ENCODE peak calls at places on chromosomes 12 and 14, in ten cellular contexts. One of them, this sample, is unnamed.
A peak's percentile ranks its signal among the peaks of the same experiment; 100 is the strongest.

GRCh38 chr12:103780093-103780440 is 61.0 kb downstream of the NT5DC3 start:
- DNase-seq in A549: no peak
- DNase-seq in uterus: no peak
- DNase-seq in body of pancreas: no peak
- DNase-seq in transverse colon: no peak
- DNase-seq in lower leg skin: no peak
- DNase-seq in heart left ventricle: no peak
- DNase-seq in ovary: no peak
- DNase-seq in erythroblast: no peak
- DNase-seq in GM12891: no peak
- DNase-seq in this sample: no peak

GRCh38 chr12:109192358-109192757 is 76.0 kb downstream of the ACACB start:
- DNase-seq in A549: peak; percentile 90
- DNase-seq in uterus: no peak
- DNase-seq in body of pancreas: no peak
- DNase-seq in transverse colon: no peak
- DNase-seq in lower leg skin: peak; percentile 29
- DNase-seq in heart left ventricle: no peak
- DNase-seq in ovary: no peak
- DNase-seq in erythroblast: no peak
- DNase-seq in GM12891: no peak
- DNase-seq in this sample: peak; percentile 73

GRCh38 chr12:27779416-27779815 is 617 bp upstream of the KLHL42 start:
- DNase-seq in A549: peak; percentile 15
- DNase-seq in uterus: peak; percentile 29
- DNase-seq in body of pancreas: peak; percentile 29
- DNase-seq in transverse colon: peak; percentile 14
- DNase-seq in lower leg skin: peak; percentile 84
- DNase-seq in heart left ventricle: no peak
- DNase-seq in ovary: peak; percentile 40
- DNase-seq in erythroblast: peak; percentile 44
- DNase-seq in GM12891: peak; percentile 21
- DNase-seq in this sample: no peak

GRCh38 chr14:77406718-77407117 is 16.6 kb downstream of the NOXRED1 start:
- DNase-seq in A549: no peak
- DNase-seq in uterus: no peak
- DNase-seq in body of pancreas: no peak
- DNase-seq in transverse colon: no peak
- DNase-seq in lower leg skin: no peak
- DNase-seq in heart left ventricle: no peak
- DNase-seq in ovary: peak; percentile 23
- DNase-seq in erythroblast: peak; percentile 31
- DNase-seq in GM12891: no peak
- DNase-seq in this sample: no peak

GRCh38 chr12:7856516-7856915 is 16.2 kb downstream of the SLC2A14 start:
- DNase-seq in A549: no peak
- DNase-seq in uterus: no peak
- DNase-seq in body of pancreas: no peak
- DNase-seq in transverse colon: no peak
- DNase-seq in lower leg skin: no peak
- DNase-seq in heart left ventricle: no peak
- DNase-seq in ovary: no peak
- DNase-seq in erythroblast: no peak
- DNase-seq in GM12891: no peak
- DNase-seq in this sample: no peak

GRCh38 chr14:95871531-95871930 is 5.1 kb upstream of the TUNAR start:
- DNase-seq in A549: no peak
- DNase-seq in uterus: no peak
- DNase-seq in body of pancreas: no peak
- DNase-seq in transverse colon: no peak
- DNase-seq in lower leg skin: peak; percentile 72
- DNase-seq in heart left ventricle: no peak
- DNase-seq in ovary: no peak
- DNase-seq in erythroblast: no peak
- DNase-seq in GM12891: no peak
- DNase-seq in this sample: no peak

GRCh38 chr12:29782821-29783772 is 645 bp downstream of the TMTC1 start:
- DNase-seq in A549: no peak
- DNase-seq in uterus: peak; percentile 40
- DNase-seq in body of pancreas: peak; percentile 20
- DNase-seq in transverse colon: no peak
- DNase-seq in lower leg skin: peak; percentile 88
- DNase-seq in heart left ventricle: peak; percentile 59
- DNase-seq in ovary: peak; percentile 64
- DNase-seq in erythroblast: no peak
- DNase-seq in GM12891: no peak
- DNase-seq in this sample: peak; percentile 18

GRCh38 chr12:119156401-119156800 is 22.3 kb upstream of the HSPB8 start:
- DNase-seq in A549: no peak
- DNase-seq in uterus: no peak
- DNase-seq in body of pancreas: no peak
- DNase-seq in transverse colon: no peak
- DNase-seq in lower leg skin: no peak
- DNase-seq in heart left ventricle: peak; percentile 55
- DNase-seq in ovary: no peak
- DNase-seq in erythroblast: no peak
- DNase-seq in GM12891: no peak
- DNase-seq in this sample: no peak

GRCh38 chr14:101620039-101620788 is 58.9 kb downstream of the DIO3 start:
- DNase-seq in A549: no peak
- DNase-seq in uterus: no peak
- DNase-seq in body of pancreas: no peak
- DNase-seq in transverse colon: no peak
- DNase-seq in lower leg skin: peak; percentile 67
- DNase-seq in heart left ventricle: no peak
- DNase-seq in ovary: no peak
- DNase-seq in erythroblast: no peak
- DNase-seq in GM12891: no peak
- DNase-seq in this sample: no peak

GRCh38 chr14:49173765-49174373 is 412.3 kb downstream of the RPS29 start:
- DNase-seq in A549: peak; percentile 33
- DNase-seq in uterus: no peak
- DNase-seq in body of pancreas: peak; percentile 59
- DNase-seq in transverse colon: peak; percentile 38
- DNase-seq in lower leg skin: no peak
- DNase-seq in heart left ventricle: no peak
- DNase-seq in ovary: no peak
- DNase-seq in erythroblast: peak; percentile 57
- DNase-seq in GM12891: peak; percentile 6
- DNase-seq in this sample: peak; percentile 1

GRCh38 chr14:103164006-103164405 is 40.7 kb downstream of the TNFAIP2 start:
- DNase-seq in A549: no peak
- DNase-seq in uterus: no peak
- DNase-seq in body of pancreas: no peak
- DNase-seq in transverse colon: no peak
- DNase-seq in lower leg skin: no peak
- DNase-seq in heart left ventricle: no peak
- DNase-seq in ovary: no peak
- DNase-seq in erythroblast: no peak
- DNase-seq in GM12891: no peak
- DNase-seq in this sample: no peak

GRCh38 chr12:44000309-44000952 is 164.6 kb downstream of the TMEM117 start:
- DNase-seq in A549: peak; percentile 21
- DNase-seq in uterus: no peak
- DNase-seq in body of pancreas: peak; percentile 40
- DNase-seq in transverse colon: no peak
- DNase-seq in lower leg skin: no peak
- DNase-seq in heart left ventricle: no peak
- DNase-seq in ovary: no peak
- DNase-seq in erythroblast: peak; percentile 63
- DNase-seq in GM12891: no peak
- DNase-seq in this sample: peak; percentile 35

GRCh38 chr12:53867216-53868012 is 71.2 kb upstream of the HOXC13 start:
- DNase-seq in A549: peak; percentile 76
- DNase-seq in uterus: no peak
- DNase-seq in body of pancreas: no peak
- DNase-seq in transverse colon: no peak
- DNase-seq in lower leg skin: no peak
- DNase-seq in heart left ventricle: no peak
- DNase-seq in ovary: no peak
- DNase-seq in erythroblast: no peak
- DNase-seq in GM12891: no peak
- DNase-seq in this sample: peak; percentile 49

GRCh38 chr12:49057888-49058287 is 2.7 kb downstream of the KMT2D start:
- DNase-seq in A549: no peak
- DNase-seq in uterus: no peak
- DNase-seq in body of pancreas: no peak
- DNase-seq in transverse colon: no peak
- DNase-seq in lower leg skin: no peak
- DNase-seq in heart left ventricle: no peak
- DNase-seq in ovary: no peak
- DNase-seq in erythroblast: no peak
- DNase-seq in GM12891: no peak
- DNase-seq in this sample: no peak

GRCh38 chr14:31858868-31859267 is 218.2 kb upstream of the ARHGAP5 start:
- DNase-seq in A549: no peak
- DNase-seq in uterus: no peak
- DNase-seq in body of pancreas: no peak
- DNase-seq in transverse colon: no peak
- DNase-seq in lower leg skin: no peak
- DNase-seq in heart left ventricle: no peak
- DNase-seq in ovary: no peak
- DNase-seq in erythroblast: no peak
- DNase-seq in GM12891: no peak
- DNase-seq in this sample: no peak

DNA sequence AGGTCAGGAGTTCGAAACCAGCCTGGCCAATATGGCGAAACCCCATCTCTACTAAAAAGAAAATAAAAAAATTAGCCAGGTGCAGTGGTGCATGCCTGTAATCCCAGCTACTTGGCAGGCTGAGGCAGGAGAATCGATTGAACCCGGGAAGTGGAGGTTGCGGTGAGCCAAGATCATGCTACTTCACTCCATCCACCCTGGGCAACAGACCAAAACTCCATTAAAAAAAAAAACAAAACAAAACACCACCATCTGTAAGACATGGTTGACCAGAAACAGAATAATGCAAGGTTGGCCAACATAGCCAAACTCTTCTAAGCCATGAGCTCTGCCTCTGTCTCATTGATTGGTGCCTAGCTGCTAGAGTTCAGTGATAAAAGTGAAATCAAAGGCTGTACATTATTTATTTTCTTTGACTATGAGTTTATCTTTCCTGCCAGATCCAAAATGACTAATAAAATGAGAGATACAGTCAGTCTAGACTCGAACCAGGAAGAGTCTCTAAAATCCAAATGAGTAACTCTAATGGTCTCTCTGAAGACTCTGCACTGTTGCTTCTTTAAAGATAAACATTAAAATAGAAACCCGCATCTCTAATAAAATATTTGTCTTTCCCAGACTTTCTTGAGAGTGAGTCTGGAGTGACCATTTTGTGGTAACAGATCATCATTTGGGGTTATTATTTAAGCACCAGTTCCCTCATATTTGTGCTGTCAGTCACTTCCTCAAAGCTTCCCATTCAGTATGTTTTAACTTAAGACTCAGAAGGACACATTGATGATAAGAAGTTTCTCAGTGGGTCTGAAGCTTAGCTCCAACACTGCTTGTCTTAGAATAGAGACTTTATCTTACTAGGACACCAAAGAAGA is 404.6 kb downstream of the DAD1 start:
- DNase-seq in A549: no peak
- DNase-seq in uterus: no peak
- DNase-seq in body of pancreas: no peak
- DNase-seq in transverse colon: no peak
- DNase-seq in lower leg skin: no peak
- DNase-seq in heart left ventricle: no peak
- DNase-seq in ovary: no peak
- DNase-seq in erythroblast: no peak
- DNase-seq in GM12891: no peak
- DNase-seq in this sample: no peak
- TF ChIP-seq POLR2A in A549: no peak
- TF ChIP-seq POLR2A in uterus: no peak
- TF ChIP-seq POLR2A in body of pancreas: no peak
- TF ChIP-seq POLR2A in transverse colon: no peak
- TF ChIP-seq POLR2A in lower leg skin: no peak
- TF ChIP-seq POLR2A in heart left ventricle: no peak
- TF ChIP-seq POLR2A in ovary: no peak
- TF ChIP-seq POLR2A in erythroblast: no peak
- TF ChIP-seq POLR2A in GM12891: no peak
- TF ChIP-seq POLR2A in this sample: no peak

GRCh38 chr12:57258977-57259970 is 8.3 kb upstream of the STAC3 start:
- DNase-seq in A549: no peak
- DNase-seq in uterus: no peak
- DNase-seq in body of pancreas: peak; percentile 66
- DNase-seq in transverse colon: no peak
- DNase-seq in lower leg skin: peak; percentile 32
- DNase-seq in heart left ventricle: peak; percentile 82
- DNase-seq in ovary: no peak
- DNase-seq in erythroblast: peak; percentile 73
- DNase-seq in GM12891: no peak
- DNase-seq in this sample: no peak
- TF ChIP-seq POLR2A in A549: no peak
- TF ChIP-seq POLR2A in uterus: no peak
- TF ChIP-seq POLR2A in body of pancreas: no peak
- TF ChIP-seq POLR2A in transverse colon: no peak
- TF ChIP-seq POLR2A in lower leg skin: no peak
- TF ChIP-seq POLR2A in heart left ventricle: no peak
- TF ChIP-seq POLR2A in ovary: no peak
- TF ChIP-seq POLR2A in erythroblast: no peak
- TF ChIP-seq POLR2A in GM12891: no peak
- TF ChIP-seq POLR2A in this sample: no peak

GRCh38 chr14:87994974-87995373 is 2.0 kb upstream of the GALC start:
- DNase-seq in A549: no peak
- DNase-seq in uterus: no peak
- DNase-seq in body of pancreas: no peak
- DNase-seq in transverse colon: no peak
- DNase-seq in lower leg skin: no peak
- DNase-seq in heart left ventricle: no peak
- DNase-seq in ovary: no peak
- DNase-seq in erythroblast: no peak
- DNase-seq in GM12891: no peak
- DNase-seq in this sample: no peak
- TF ChIP-seq POLR2A in A549: no peak
- TF ChIP-seq POLR2A in uterus: no peak
- TF ChIP-seq POLR2A in body of pancreas: no peak
- TF ChIP-seq POLR2A in transverse colon: no peak
- TF ChIP-seq POLR2A in lower leg skin: no peak
- TF ChIP-seq POLR2A in heart left ventricle: no peak
- TF ChIP-seq POLR2A in ovary: no peak
- TF ChIP-seq POLR2A in erythroblast: no peak
- TF ChIP-seq POLR2A in GM12891: peak; percentile 10
- TF ChIP-seq POLR2A in this sample: no peak

DNA sequence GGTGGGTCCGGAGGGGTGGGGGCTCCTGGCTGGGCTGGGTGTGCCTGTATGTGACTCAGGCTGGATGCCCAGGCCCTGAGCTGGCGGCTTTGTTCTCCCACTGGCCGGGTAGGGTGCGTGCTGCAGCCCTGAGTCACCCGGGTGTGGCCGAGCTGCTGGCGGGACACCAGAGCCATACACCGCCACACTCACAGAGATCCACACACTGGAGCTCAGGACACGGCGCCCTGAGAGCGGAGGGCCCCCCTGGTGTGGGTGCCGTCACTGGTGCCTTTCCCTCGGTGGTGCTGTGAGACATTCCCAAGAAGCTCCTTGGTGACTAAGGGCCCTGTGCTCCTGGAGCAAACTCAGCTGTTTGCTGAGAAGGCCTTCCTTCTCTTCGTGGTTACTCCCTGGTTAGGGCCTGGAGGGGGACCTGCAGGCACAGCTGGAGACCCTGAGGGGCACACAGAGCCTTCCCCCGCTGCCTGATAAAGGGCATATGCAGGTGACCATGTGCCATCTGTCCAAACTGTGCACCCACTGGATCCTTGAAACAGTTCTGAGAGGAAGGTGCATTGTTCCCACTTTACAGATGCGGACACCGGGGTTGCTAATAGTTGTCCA is 44.3 kb downstream of the KRT80 start:
- DNase-seq in A549: peak; percentile 96
- DNase-seq in uterus: peak; percentile 78
- DNase-seq in body of pancreas: peak; percentile 75
- DNase-seq in transverse colon: peak; percentile 95
- DNase-seq in lower leg skin: peak; percentile 99
- DNase-seq in heart left ventricle: peak; percentile 93
- DNase-seq in ovary: peak; percentile 65
- DNase-seq in erythroblast: peak; percentile 85
- DNase-seq in GM12891: no peak
- DNase-seq in this sample: peak; percentile 91
- TF ChIP-seq POLR2A in A549: no peak
- TF ChIP-seq POLR2A in uterus: no peak
- TF ChIP-seq POLR2A in body of pancreas: peak; percentile 63
- TF ChIP-seq POLR2A in transverse colon: peak; percentile 90
- TF ChIP-seq POLR2A in lower leg skin: no peak
- TF ChIP-seq POLR2A in heart left ventricle: peak; percentile 69
- TF ChIP-seq POLR2A in ovary: no peak
- TF ChIP-seq POLR2A in erythroblast: peak; percentile 58
- TF ChIP-seq POLR2A in GM12891: no peak
- TF ChIP-seq POLR2A in this sample: peak; percentile 36